ENCODE peak calls at places on chromosome 22, in four cellular contexts. C is RWPE1, K is GM06990, M is AG09319. H is an unnamed sample.

GRCh38 chr22:48701296-48702030 is 1126.2 kb downstream of the BRD1 start:
- DNase-seq in M (no peak), C (no peak), K (no peak), H (no peak)

GRCh38 chr22:29856496-29856895 is 18.4 kb upstream of the ASCC2 start:
- DNase-seq in M (no peak), K (no peak), C (no peak), H (no peak)

GRCh38 chr22:48719978-48720661 is 1107.6 kb downstream of the BRD1 start:
- DNase-seq in M (no peak), K (no peak), C (no peak), H (no peak)

GRCh38 chr22:49752598-49753091 is 75.0 kb downstream of the BRD1 start:
- DNase-seq in M (no peak), C (no peak), K (no peak), H (no peak)

GRCh38 chr22:31496735-31497146 is 405 bp downstream of the SFI1 start:
- DNase-seq in K (no peak), C (no peak), M (no peak), H (no peak)

GRCh38 chr22:50568626-50569025 is 5.9 kb upstream of the SYCE3 start:
- DNase-seq in K (no peak), M (no peak), C (no peak), H (no peak)

GRCh38 chr22:49481651-49482399 is 345.8 kb downstream of the BRD1 start:
- DNase-seq in K (no peak), C (no peak), M (no peak), H (no peak)

GRCh38 chr22:33116846-33117547 is 58.8 kb upstream of the SYN3 start:
- DNase-seq in M (no peak), K (no peak), C (peak; percentile 60), H (no peak)

GRCh38 chr22:35860087-35860733 is 142.5 kb downstream of the APOL5 start:
- DNase-seq in K (no peak), C (no peak), M (no peak), H (no peak)

GRCh38 chr22:30650508-30651116 is 15.0 kb downstream of the SLC35E4 start:
- DNase-seq in C (no peak), M (no peak), K (no peak), H (no peak)

GRCh38 chr22:48947636-48948035 is 880.0 kb downstream of the BRD1 start:
- DNase-seq in M (no peak), C (no peak), K (no peak), H (no peak)

GRCh38 chr22:30127749-30128166 is 47.5 kb downstream of the HORMAD2 start:
- DNase-seq in C (no peak), M (no peak), K (no peak), H (no peak)

GRCh38 chr22:37896181-37896592 is 9.9 kb upstream of the MICALL1 start:
- DNase-seq in M (no peak), C (peak; percentile 84), K (peak; percentile 41), H (no peak)

GRCh38 chr22:39153220-39153860 is 860 bp upstream of the CBX7 start:
- DNase-seq in C (no peak), M (no peak), K (no peak), H (no peak)

GRCh38 chr22:40401981-40402406 is 31.6 kb downstream of the SGSM3 start:
- DNase-seq in K (no peak), C (no peak), M (no peak), H (no peak)

GRCh38 chr22:25354456-25354855 is 135.0 kb downstream of the CRYBB2 start:
- DNase-seq in M (no peak), K (no peak), C (no peak), H (no peak)

GRCh38 chr22:48402591-48403031 is 1425.1 kb downstream of the BRD1 start:
- DNase-seq in C (no peak), K (no peak), M (no peak), H (no peak)

GRCh38 chr22:47354668-47355387 is 592.4 kb downstream of the TBC1D22A start:
- DNase-seq in K (no peak), M (no peak), C (no peak), H (no peak)

GRCh38 chr22:37100589-37101127 is 8.9 kb downstream of the TMPRSS6 start:
- DNase-seq in C (no peak), M (no peak), K (no peak), H (no peak)

GRCh38 chr22:49663311-49663711 is 164.4 kb downstream of the BRD1 start:
- DNase-seq in M (no peak), K (no peak), C (no peak), H (no peak)

GRCh38 chr22:25085930-25086901 is 113.4 kb upstream of the CRYBB3 start:
- DNase-seq in C (no peak), M (no peak), K (peak; percentile 41), H (no peak)

GRCh38 chr22:38868886-38869381 is 3.1 kb downstream of the CBX6 start:
- DNase-seq in C (peak; percentile 60), M (no peak), K (peak; percentile 57), H (peak; percentile 85)

GRCh38 chr22:27903805-27904473 is 15.1 kb downstream of the PITPNB start:
- DNase-seq in M (no peak), C (no peak), K (peak; percentile 6), H (no peak)

GRCh38 chr22:31938258-31938657 is 6.1 kb upstream of the YWHAH start:
- DNase-seq in M (no peak), K (no peak), C (no peak), H (no peak)

GRCh38 chr22:37472418-37473006 is 13.7 kb downstream of the MFNG start:
- DNase-seq in M (no peak), K (no peak), C (peak; percentile 32), H (no peak)

GRCh38 chr22:47854226-47854625 is 1091.8 kb downstream of the TBC1D22A start:
- DNase-seq in M (no peak), C (no peak), K (no peak), H (no peak)

GRCh38 chr22:36328635-36329216 is 59.0 kb downstream of the MYH9 start:
- DNase-seq in K (peak; percentile 45), C (no peak), M (no peak), H (no peak)

GRCh38 chr22:32622004-32622761 is 147.6 kb downstream of the FBXO7 start:
- DNase-seq in K (no peak), C (no peak), M (peak; percentile 78), H (no peak)

GRCh38 chr22:49815641-49816071 is 12.0 kb downstream of the BRD1 start:
- DNase-seq in K (no peak), C (no peak), M (no peak), H (no peak)

GRCh38 chr22:25081409-25081824 is 118.2 kb upstream of the CRYBB3 start:
- DNase-seq in K (no peak), M (no peak), C (peak; percentile 20), H (no peak)

GRCh38 chr22:48418831-48419230 is 1408.8 kb downstream of the BRD1 start:
- DNase-seq in C (no peak), M (no peak), K (no peak), H (no peak)

GRCh38 chr22:36644333-36644757 is 59.2 kb downstream of the CACNG2 start:
- DNase-seq in K (no peak), C (peak; percentile 72), M (peak; percentile 66), H (no peak)

GRCh38 chr22:30079952-30080533 is at the start of gene HORMAD2:
- DNase-seq in K (peak; percentile 79), C (no peak), M (no peak), H (no peak)

GRCh38 chr22:27609411-27610029 is 192.0 kb downstream of the MN1 start:
- DNase-seq in M (no peak), C (no peak), K (no peak), H (no peak)

GRCh38 chr22:33467718-33468117 is 409.5 kb upstream of the SYN3 start:
- DNase-seq in K (no peak), M (peak; percentile 8), C (no peak), H (no peak)

GRCh38 chr22:31812977-31813605 is 59.3 kb downstream of the DEPDC5 start:
- DNase-seq in M (no peak), K (no peak), C (no peak), H (no peak)

DNA sequence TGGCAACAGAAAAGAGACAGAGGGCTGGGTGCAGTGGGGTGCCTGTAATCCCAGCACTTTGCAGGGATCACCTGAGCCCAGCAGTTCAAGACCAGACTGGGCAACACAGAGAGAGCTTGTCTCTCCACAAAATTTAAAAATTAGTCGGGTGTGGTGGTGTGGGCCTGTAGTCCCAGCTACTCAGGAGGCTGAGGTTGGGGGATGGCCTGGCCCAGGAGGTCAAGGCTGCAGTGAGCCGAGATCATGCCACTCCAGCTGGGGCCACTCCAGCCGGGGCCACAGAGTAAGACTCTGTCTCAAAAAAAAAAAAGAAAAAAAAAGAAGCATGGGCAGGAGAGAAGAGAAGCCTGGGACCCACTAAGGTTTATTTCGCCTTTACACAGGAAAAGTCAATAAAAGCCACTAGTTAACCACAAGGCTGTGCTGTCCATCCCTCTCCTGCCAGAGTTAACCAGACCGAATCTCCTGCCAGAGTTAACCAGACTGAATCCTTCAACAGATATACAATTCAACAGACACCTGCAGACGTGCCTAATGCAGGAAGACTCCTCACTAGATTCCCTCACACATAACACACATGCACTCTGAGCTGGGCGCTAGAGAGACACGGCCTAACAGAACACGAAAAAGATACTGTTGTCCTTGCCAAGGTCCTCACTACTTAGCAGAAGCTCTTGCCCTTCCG is 29.8 kb downstream of the MICAL3 start:
- DNase-seq in K (peak; percentile 41), C (no peak), M (no peak), H (no peak)
- TF ChIP-seq CTCF in K (no peak), C (no peak), M (no peak), H (no peak)

GRCh38 chr22:45999379-45999971 is 22.5 kb upstream of the WNT7B start:
- DNase-seq in M (no peak), K (no peak), C (no peak), H (no peak)
- TF ChIP-seq CTCF in M (no peak), K (no peak), C (no peak), H (no peak)

GRCh38 chr22:26466196-26466595 is 17.4 kb downstream of the HPS4 start:
- DNase-seq in M (no peak), K (no peak), C (no peak), H (no peak)
- TF ChIP-seq CTCF in M (no peak), K (no peak), C (no peak), H (no peak)

DNA sequence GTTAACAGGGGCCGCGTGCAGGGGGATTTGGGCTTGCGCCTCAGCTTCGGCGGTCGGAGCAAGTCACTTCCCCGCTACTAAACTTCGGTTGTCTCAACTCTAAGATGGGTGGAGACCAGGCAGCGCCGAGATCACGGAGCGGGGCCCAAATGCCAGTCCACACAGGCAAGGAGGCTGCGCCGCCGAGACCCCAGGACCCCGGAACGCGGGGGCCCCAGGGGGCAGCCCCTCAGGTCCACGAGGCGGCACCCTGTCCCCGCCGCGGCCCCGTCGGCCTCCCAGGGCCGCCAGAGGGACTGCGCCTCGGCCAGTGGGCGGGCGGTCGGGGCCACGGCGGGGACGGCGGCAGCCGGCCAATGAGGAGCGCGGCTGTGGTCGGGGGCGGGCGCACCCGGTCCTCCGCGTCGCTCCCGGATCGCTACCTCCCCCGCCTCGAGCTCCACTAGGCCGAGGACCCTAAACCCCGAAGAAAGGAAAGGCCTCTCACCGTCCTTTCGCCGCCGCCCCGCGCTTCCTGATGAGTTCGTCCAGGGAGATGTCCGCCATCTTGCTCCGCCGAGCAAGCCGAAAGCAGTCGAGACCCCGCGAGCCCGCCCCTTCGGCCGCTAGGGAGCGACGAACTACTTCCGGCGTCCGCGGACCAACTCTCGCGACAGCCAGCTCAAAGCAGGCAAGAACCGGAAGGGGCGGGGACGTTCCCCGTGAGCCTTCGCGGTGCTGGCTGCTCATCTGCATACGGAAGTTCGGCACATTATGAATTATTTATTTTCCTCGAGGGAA is at the start of gene POLDIP3:
- DNase-seq in M (peak; percentile 98), K (peak; percentile 98), C (peak; percentile 87), H (peak; percentile 98)
- TF ChIP-seq CTCF in M (peak; percentile 26), K (peak; percentile 28), C (no peak), H (no peak)

GRCh38 chr22:26432619-26433311 is 3.7 kb downstream of the ASPHD2 start:
- DNase-seq in C (no peak), M (no peak), K (peak; percentile 41), H (no peak)
- TF ChIP-seq CTCF in C (no peak), M (no peak), K (no peak), H (no peak)

H was measured in omental fat pad.